ENCODE peak calls at places on chromosomes 3 and 15, in seven cellular contexts. J is K562, O is H1, K is HCT116, I is HepG2, G is SK-N-SH, R is GM12878. S is an unnamed sample.

GRCh38 chr3:58899159-58899952 is 150.5 kb downstream of the CFAP20DC start:
- DNase-seq in R (peak), O (no peak), G (peak), I (no peak), J (peak), K (no peak), S (no peak)

GRCh38 chr15:31034152-31034551 is 42.7 kb upstream of the MTMR10 start:
- DNase-seq in I (no peak), R (no peak), J (no peak), G (no peak), O (no peak), K (no peak), S (no peak)

GRCh38 chr3:98894791-98895576 is 6.5 kb downstream of the DCBLD2 start:
- DNase-seq in J (no peak), O (no peak), G (no peak), K (no peak), R (no peak), I (no peak), S (no peak)

GRCh38 chr3:122519693-122520092 is 5.0 kb upstream of the KPNA1 start:
- DNase-seq in R (no peak), O (no peak), G (no peak), J (no peak), I (no peak), K (no peak), S (no peak)

GRCh38 chr15:82128401-82129143 is 82.8 kb upstream of the MEX3B start:
- DNase-seq in J (no peak), R (no peak), G (no peak), I (no peak), O (no peak), K (no peak), S (no peak)

GRCh38 chr15:34810455-34811146 is 15.3 kb upstream of the ACTC1 start:
- DNase-seq in R (no peak), K (no peak), O (no peak), J (peak), I (no peak), G (no peak), S (no peak)

GRCh38 chr15:83061680-83062079 is 5.4 kb downstream of the BTBD1 start:
- DNase-seq in K (no peak), J (no peak), I (no peak), O (no peak), R (no peak), G (no peak), S (no peak)

GRCh38 chr3:156535162-156535627 is 19.7 kb downstream of the SSR3 start:
- DNase-seq in K (peak), J (peak), I (peak), G (no peak), R (no peak), O (peak), S (peak)

GRCh38 chr3:74693696-74694393 is 79.4 kb upstream of the CNTN3 start:
- DNase-seq in K (no peak), O (no peak), I (no peak), J (no peak), R (no peak), G (no peak), S (no peak)

GRCh38 chr15:64464271-64465005 is 4.1 kb downstream of the ZNF609 start:
- DNase-seq in K (no peak), O (no peak), I (no peak), J (no peak), R (no peak), G (no peak), S (no peak)

GRCh38 chr15:64092864-64093626 is 593 bp downstream of the CIAO2A start:
- DNase-seq in G (peak), K (no peak), O (no peak), J (peak), I (peak), R (no peak), S (peak)

GRCh38 chr15:31495281-31495680 is 168.6 kb downstream of the KLF13 start:
- DNase-seq in O (no peak), R (no peak), G (no peak), K (no peak), J (no peak), I (no peak), S (no peak)

GRCh38 chr15:39556461-39556860 is 24.4 kb upstream of the THBS1 start:
- DNase-seq in J (no peak), O (no peak), R (no peak), G (no peak), I (no peak), K (no peak), S (no peak)

GRCh38 chr3:71850654-71851053 is 65.7 kb upstream of the PROK2 start:
- DNase-seq in K (no peak), R (no peak), G (no peak), J (no peak), I (no peak), O (no peak), S (no peak)

GRCh38 chr15:58232273-58233065 is 94.3 kb downstream of the AQP9 start:
- DNase-seq in R (no peak), O (no peak), I (no peak), K (no peak), J (no peak), G (no peak), S (no peak)

GRCh38 chr3:191431160-191431822 is 29.7 kb upstream of the PYDC2 start:
- DNase-seq in K (no peak), R (no peak), I (peak), G (no peak), J (no peak), O (no peak), S (no peak)

GRCh38 chr15:42650208-42651066 is 75.0 kb downstream of the STARD9 start:
- DNase-seq in J (peak), O (peak), R (peak), K (peak), I (peak), G (peak), S (peak)

GRCh38 chr3:46110701-46111493 is 83.6 kb upstream of the XCR1 start:
- DNase-seq in G (no peak), O (no peak), I (no peak), J (no peak), K (peak), R (peak), S (no peak)

GRCh38 chr15:90893175-90894090 is 9.1 kb downstream of the FES start:
- DNase-seq in O (no peak), G (peak), K (peak), R (no peak), J (peak), I (peak), S (no peak)

GRCh38 chr15:92653836-92654524 is 1.6 kb downstream of the FAM174B start:
- DNase-seq in J (no peak), O (no peak), K (no peak), I (peak), G (peak), R (no peak), S (no peak)

GRCh38 chr3:195448205-195448875 is 5.5 kb upstream of the ACAP2 start:
- DNase-seq in O (no peak), R (no peak), J (no peak), K (no peak), I (no peak), G (no peak), S (no peak)

GRCh38 chr3:138441742-138442141 is 7.3 kb downstream of the ESYT3 start:
- DNase-seq in J (no peak), R (no peak), K (no peak), O (no peak), I (no peak), G (peak), S (no peak)

GRCh38 chr15:49038382-49038781 is 7.9 kb downstream of the SECISBP2L start:
- DNase-seq in G (no peak), I (no peak), R (no peak), O (no peak), J (no peak), K (no peak), S (no peak)

GRCh38 chr3:60603860-60604259 is 647.4 kb downstream of the FHIT start:
- DNase-seq in O (no peak), G (no peak), I (no peak), J (no peak), K (no peak), R (no peak), S (no peak)

GRCh38 chr15:27025411-27026051 is 54.5 kb downstream of the GABRG3 start:
- DNase-seq in O (no peak), R (no peak), J (no peak), G (no peak), K (no peak), I (no peak), S (no peak)

GRCh38 chr3:69143605-69144004 is 21.2 kb upstream of the LMOD3 start:
- DNase-seq in G (no peak), K (peak), O (no peak), R (no peak), I (no peak), J (peak), S (no peak)

GRCh38 chr3:112086857-112087524 is 802 bp downstream of the C3orf52 start:
- DNase-seq in G (no peak), I (no peak), R (no peak), O (no peak), J (no peak), K (peak), S (no peak)

GRCh38 chr15:84826369-84826823 is 9.2 kb downstream of the ALPK3 start:
- DNase-seq in R (no peak), K (peak), I (peak), O (no peak), J (peak), G (no peak), S (no peak)

GRCh38 chr15:62606376-62607164 is 436.0 kb upstream of the TPM1 start:
- DNase-seq in J (no peak), R (no peak), I (no peak), O (no peak), G (no peak), K (peak), S (no peak)

GRCh38 chr3:136105044-136105443 is 91.1 kb downstream of the MSL2 start:
- DNase-seq in J (no peak), I (no peak), O (no peak), K (no peak), G (no peak), R (no peak), S (no peak)

GRCh38 chr3:46865034-46865507 is 1.8 kb upstream of the MYL3 start:
- DNase-seq in J (no peak), K (no peak), O (no peak), G (peak), R (no peak), I (no peak), S (no peak)

GRCh38 chr15:61051570-61052031 is 177.5 kb downstream of the RORA start:
- DNase-seq in R (no peak), O (peak), I (peak), K (no peak), J (no peak), G (peak), S (peak)

GRCh38 chr3:125078961-125079674 is 23.3 kb upstream of the HEG1 start:
- DNase-seq in R (no peak), G (no peak), I (no peak), K (peak), J (no peak), O (no peak), S (no peak)

GRCh38 chr3:17602126-17602525 is 140.3 kb downstream of the TBC1D5 start:
- DNase-seq in K (no peak), G (no peak), R (no peak), O (no peak), J (no peak), I (no peak), S (no peak)

GRCh38 chr3:14506626-14507344 is 33.4 kb downstream of the GRIP2 start:
- DNase-seq in K (no peak), G (no peak), J (no peak), R (no peak), I (no peak), O (no peak), S (no peak)

GRCh38 chr15:60390931-60391501 is 6.8 kb downstream of the ANXA2 start:
- DNase-seq in G (no peak), O (no peak), I (peak), R (no peak), K (peak), J (peak), S (peak)

GRCh38 chr3:127079211-127079610 is 96.3 kb downstream of the PLXNA1 start:
- DNase-seq in J (no peak), G (no peak), O (no peak), K (no peak), I (no peak), R (no peak), S (no peak)

GRCh38 chr15:38490231-38490630 is 36.3 kb downstream of the FAM98B start:
- DNase-seq in K (no peak), G (no peak), O (no peak), R (no peak), I (no peak), J (no peak), S (no peak)

DNA sequence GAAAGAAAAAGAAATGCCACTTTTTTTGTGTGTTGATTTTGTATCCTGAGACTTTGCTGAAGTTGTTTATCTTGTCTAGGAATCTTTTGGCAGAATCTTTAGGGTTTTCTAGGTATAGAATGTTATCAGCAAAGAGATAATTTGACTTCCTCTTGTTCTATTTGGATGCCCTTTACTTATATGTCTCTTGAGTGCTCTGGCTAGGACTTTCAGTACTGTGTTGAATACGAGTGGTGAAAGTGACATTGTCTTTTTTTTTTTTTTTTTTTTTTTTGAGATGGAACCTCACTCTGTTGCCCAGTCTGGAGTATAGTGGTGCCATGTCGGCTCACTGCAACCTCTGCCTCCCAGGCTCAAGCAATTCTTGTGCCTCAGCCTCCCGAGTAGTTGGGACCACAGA is 64.7 kb upstream of the NPHP3 start:
- DNase-seq in R (no peak), O (no peak), I (no peak), J (no peak), G (no peak), K (no peak), S (no peak)
- TF ChIP-seq YY1 in R (no peak), O (no peak), I (no peak), J (no peak), G (no peak), K (no peak), S (no peak)

GRCh38 chr3:158845748-158846350 is 44.0 kb downstream of the MFSD1 start:
- DNase-seq in I (peak), O (peak), R (no peak), J (peak), G (peak), K (peak), S (peak)
- TF ChIP-seq YY1 in I (no peak), O (peak), R (peak), J (no peak), G (no peak), K (no peak), S (no peak)

GRCh38 chr3:120353463-120353862 is 4.3 kb upstream of the LRRC58 start:
- DNase-seq in I (no peak), K (no peak), O (no peak), G (no peak), R (no peak), J (no peak), S (no peak)
- TF ChIP-seq YY1 in I (no peak), K (no peak), O (no peak), G (no peak), R (no peak), J (no peak), S (no peak)

GRCh38 chr15:66251790-66252355 is 1.7 kb downstream of the MEGF11 start:
- DNase-seq in R (no peak), G (no peak), J (no peak), I (no peak), K (no peak), O (no peak), S (no peak)
- TF ChIP-seq YY1 in R (no peak), G (no peak), J (no peak), I (no peak), K (no peak), O (no peak), S (no peak)

DNA sequence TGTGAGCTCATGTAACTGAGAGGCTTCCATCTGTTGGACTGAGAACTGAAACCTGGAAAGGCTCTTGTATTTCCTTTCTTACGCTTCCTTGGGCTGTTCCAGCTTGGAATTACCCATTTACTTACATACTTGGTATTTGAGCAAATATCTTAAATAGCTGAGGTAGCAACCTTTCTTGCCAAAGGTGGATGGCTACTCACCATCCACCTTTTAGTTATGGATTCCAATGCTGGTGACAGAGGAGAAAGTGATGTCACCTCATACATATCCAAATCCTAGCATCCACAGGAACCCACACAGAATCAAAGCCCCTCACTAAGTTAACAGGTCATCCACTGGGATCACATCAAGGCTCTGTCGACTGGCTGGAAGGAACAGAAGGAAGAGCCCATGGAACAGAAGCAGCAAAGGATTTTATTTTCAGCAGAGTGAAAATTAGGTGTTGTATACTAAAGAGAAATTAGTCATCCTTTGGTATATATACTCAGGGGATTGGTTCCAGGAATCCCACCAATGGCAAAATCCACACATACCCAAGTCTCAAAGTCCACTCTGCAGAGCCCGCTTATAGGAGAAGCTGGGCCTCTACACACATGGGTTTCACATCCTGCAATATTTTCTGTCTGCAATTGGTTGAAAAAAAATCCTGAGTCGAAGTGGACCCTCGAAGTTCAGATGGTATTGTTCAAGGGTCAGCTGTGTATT is 20.7 kb downstream of the VGLL4 start:
- DNase-seq in R (no peak), I (peak), K (no peak), O (no peak), J (no peak), G (no peak), S (no peak)
- TF ChIP-seq YY1 in R (no peak), I (no peak), K (no peak), O (no peak), J (no peak), G (no peak), S (no peak)

GRCh38 chr15:43881944-43882343 is 55.1 kb downstream of the WDR76 start:
- DNase-seq in J (no peak), I (no peak), O (no peak), R (no peak), K (no peak), G (no peak), S (peak)
- TF ChIP-seq YY1 in J (no peak), I (no peak), O (no peak), R (no peak), K (no peak), G (no peak), S (no peak)

GRCh38 chr3:8458711-8459110 is 42.9 kb upstream of the LMCD1 start:
- DNase-seq in I (no peak), R (no peak), O (no peak), G (no peak), K (no peak), J (no peak), S (no peak)
- TF ChIP-seq YY1 in I (no peak), R (no peak), O (no peak), G (no peak), K (no peak), J (no peak), S (no peak)

DNA sequence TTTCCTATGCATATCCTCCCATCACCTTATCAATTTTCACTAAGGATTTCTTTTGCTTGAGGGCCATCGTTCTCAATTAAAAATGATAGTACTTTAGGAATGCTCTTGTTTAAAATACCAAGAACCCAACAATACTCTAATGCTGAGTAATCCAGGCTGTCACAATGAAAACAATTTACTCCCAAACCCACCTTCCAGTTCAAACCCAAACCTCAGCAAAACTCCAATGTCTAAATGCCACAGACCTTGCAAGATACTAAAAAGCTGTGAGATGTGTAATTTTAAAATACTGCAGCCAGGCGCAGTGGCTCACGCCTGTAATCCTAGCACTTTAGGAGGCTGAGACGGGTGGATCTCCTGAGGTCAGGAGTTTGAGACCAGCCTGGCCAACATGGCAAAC is 889.8 kb downstream of the ROBO1 start:
- DNase-seq in G (no peak), O (no peak), J (no peak), I (no peak), K (no peak), R (no peak), S (no peak)
- TF ChIP-seq YY1 in G (no peak), O (no peak), J (no peak), I (no peak), K (no peak), R (no peak), S (no peak)

GRCh38 chr3:53883008-53883407 is 1.1 kb upstream of the ACTR8 start:
- DNase-seq in J (no peak), I (no peak), O (no peak), G (no peak), K (no peak), R (no peak), S (no peak)

GRCh38 chr3:53884623-53885022 is 2.7 kb upstream of the ACTR8 start:
- DNase-seq in K (no peak), J (no peak), R (no peak), I (no peak), G (no peak), O (no peak), S (no peak)

GRCh38 chr3:53887446-53887845 is 4.2 kb downstream of the SELENOK start:
- DNase-seq in O (no peak), I (no peak), R (no peak), G (no peak), J (no peak), K (no peak), S (no peak)

GRCh38 chr3:53888229-53888628 is 3.4 kb downstream of the SELENOK start:
- DNase-seq in G (no peak), J (no peak), K (no peak), I (no peak), O (no peak), R (no peak), S (no peak)

DNA sequence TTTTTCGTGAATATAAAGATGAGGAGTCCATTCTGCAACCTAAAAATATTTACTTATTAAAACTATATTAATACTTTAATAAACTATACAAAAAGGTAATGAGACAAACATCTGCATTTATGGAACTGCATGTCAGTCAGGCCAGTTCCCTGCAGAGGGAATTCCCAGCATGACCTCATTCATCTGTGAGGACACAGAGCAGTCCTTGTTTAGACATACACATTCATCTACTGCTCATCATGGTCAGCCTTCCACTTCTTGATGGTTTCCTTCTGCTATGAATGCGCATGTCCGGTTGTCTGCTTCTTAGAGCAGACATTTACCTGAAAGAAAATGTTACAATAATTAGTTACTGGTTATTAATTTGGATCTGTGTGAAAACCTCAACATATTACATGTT is 3.3 kb upstream of the ACTR8 start:
- DNase-seq in R (peak), J (no peak), O (no peak), I (no peak), K (no peak), G (no peak), S (no peak)
- TF ChIP-seq YY1 in R (peak), J (no peak), O (no peak), I (no peak), K (no peak), G (no peak), S (no peak)

S was measured in NT2/D1.